ENCODE peak calls at places on chromosomes 11 and 22, in eight cellular contexts. J is activated T-cell treated with anti-CD3 and anti-CD28 coated beads for 24 hours; D is epithelial cell of proximal tubule; Z is neural crest cell; P is T1000; H is NCI-H1105; T is NCI-H2081; R is stimulated activated CD4-positive, alpha-beta T cell treated with anti-CD3 and anti-CD28 coated beads, TNF-alpha, amount 100 ng/mL, for 24 hours. C is an unnamed sample.
A peak's percentile ranks its signal among the peaks of the same experiment; 100 is the strongest.

GRCh38 chr22:34111210-34111824 is 191.0 kb upstream of the LARGE1 start:
- DNase-seq in J (peak; percentile 4), D (no peak), Z (peak; percentile 25), P (no peak), H (peak; percentile 41), T (no peak), R (peak; percentile 2), C (no peak)

GRCh38 chr11:75114465-75114864 is 17.8 kb upstream of the OR2AT4 start:
- DNase-seq in J (no peak), D (no peak), Z (no peak), P (no peak), H (no peak), T (no peak), R (no peak), C (no peak)

GRCh38 chr11:66124564-66124963 is 54.5 kb downstream of the PACS1 start:
- DNase-seq in J (no peak), D (no peak), Z (no peak), P (no peak), H (no peak), T (no peak), R (no peak), C (no peak)

GRCh38 chr22:21652010-21652546 is 10.0 kb downstream of the SDF2L1 start:
- DNase-seq in J (peak; percentile 78), D (no peak), Z (peak; percentile 90), P (peak; percentile 83), H (peak; percentile 77), T (peak; percentile 93), R (peak; percentile 90), C (peak; percentile 93)

GRCh38 chr22:43168416-43169309 is 17.3 kb downstream of the TSPO start:
- DNase-seq in J (no peak), D (no peak), Z (no peak), P (no peak), H (no peak), T (no peak), R (no peak), C (no peak)

GRCh38 chr11:120057595-120058581 is 80.0 kb downstream of the TRIM29 start:
- DNase-seq in J (no peak), D (no peak), Z (no peak), P (no peak), H (no peak), T (no peak), R (no peak), C (no peak)

GRCh38 chr11:75520688-75521087 is 5.1 kb downstream of the GDPD5 start:
- DNase-seq in J (no peak), D (no peak), Z (no peak), P (no peak), H (no peak), T (no peak), R (no peak), C (no peak)

GRCh38 chr22:19043111-19044085 is 78.8 kb downstream of the DGCR2 start:
- DNase-seq in J (no peak), D (no peak), Z (no peak), P (no peak), H (no peak), T (no peak), R (no peak), C (no peak)

GRCh38 chr11:124987096-124987495 is 33.1 kb downstream of the CCDC15 start:
- DNase-seq in J (no peak), D (no peak), Z (no peak), P (no peak), H (no peak), T (no peak), R (no peak), C (no peak)

GRCh38 chr11:79236541-79236971 is 204.3 kb downstream of the TENM4 start:
- DNase-seq in J (no peak), D (no peak), Z (no peak), P (no peak), H (no peak), T (no peak), R (no peak), C (peak; percentile 71)

GRCh38 chr22:42553475-42554361 is at the start of gene SERHL2:
- DNase-seq in J (peak; percentile 78), D (no peak), Z (peak; percentile 94), P (peak; percentile 69), H (peak; percentile 20), T (peak; percentile 25), R (peak; percentile 89), C (peak; percentile 90)

GRCh38 chr11:126411971-126412381 is 56.5 kb downstream of the ST3GAL4 start:
- DNase-seq in J (no peak), D (no peak), Z (no peak), P (no peak), H (no peak), T (no peak), R (no peak), C (no peak)

GRCh38 chr11:70790671-70791300 is 392.5 kb downstream of the CTTN start:
- DNase-seq in J (no peak), D (no peak), Z (no peak), P (no peak), H (no peak), T (no peak), R (no peak), C (peak; percentile 38)

GRCh38 chr11:95456704-95457491 is 225.9 kb upstream of the SESN3 start:
- DNase-seq in J (no peak), D (no peak), Z (no peak), P (no peak), H (no peak), T (no peak), R (no peak), C (no peak)

GRCh38 chr11:15568440-15568839 is 453.7 kb downstream of the INSC start:
- DNase-seq in J (no peak), D (no peak), Z (no peak), P (no peak), H (no peak), T (no peak), R (no peak), C (no peak)

GRCh38 chr11:2912498-2912897 is 16.7 kb downstream of the PHLDA2 start:
- DNase-seq in J (no peak), D (no peak), Z (no peak), P (peak; percentile 65), H (no peak), T (no peak), R (no peak), C (peak; percentile 74)